ENCODE peak calls at places on chromosome 7, in five cellular contexts. H is K562, C is HepG2, G is SK-N-SH, F is GM12878. J is an unnamed sample.

GRCh38 chr7:49577576-49577975 is 195.9 kb upstream of the VWC2 start:
- DNase-seq in H (no peak), C (no peak), G (no peak), F (no peak), J (no peak)

GRCh38 chr7:119720541-119720940 is 552.4 kb upstream of the KCND2 start:
- DNase-seq in H (no peak), C (no peak), G (no peak), F (no peak), J (peak; percentile 84)

GRCh38 chr7:15248514-15248913 is 313.3 kb downstream of the AGMO start:
- DNase-seq in H (no peak), C (no peak), G (no peak), F (no peak), J (no peak)

GRCh38 chr7:108020585-108020984 is 17.6 kb upstream of the LAMB1 start:
- DNase-seq in H (no peak), C (no peak), G (no peak), F (no peak), J (no peak)

GRCh38 chr7:2732388-2732787 is 44.4 kb downstream of the AMZ1 start:
- DNase-seq in H (no peak), C (no peak), G (no peak), F (no peak), J (no peak)

GRCh38 chr7:92293887-92294616 is 48.3 kb downstream of the ANKIB1 start:
- DNase-seq in H (no peak), C (no peak), G (no peak), F (no peak), J (peak; percentile 13)

GRCh38 chr7:139753079-139753692 is 24.6 kb downstream of the HIPK2 start:
- DNase-seq in H (peak; percentile 45), C (no peak), G (no peak), F (no peak), J (peak; percentile 56)

GRCh38 chr7:134089446-134089845 is 37.7 kb upstream of the LRGUK start:
- DNase-seq in H (no peak), C (no peak), G (no peak), F (no peak), J (no peak)

GRCh38 chr7:128068785-128069184 is 37.5 kb upstream of the LRRC4 start:
- DNase-seq in H (no peak), C (no peak), G (no peak), F (no peak), J (no peak)

GRCh38 chr7:94908204-94909022 is 1.0 kb downstream of the PPP1R9A start:
- DNase-seq in H (no peak), C (peak; percentile 54), G (peak; percentile 64), F (no peak), J (no peak)

GRCh38 chr7:138951953-138952352 is 29.2 kb downstream of the KIAA1549 start:
- DNase-seq in H (no peak), C (peak; percentile 17), G (no peak), F (no peak), J (no peak)

GRCh38 chr7:106987777-106988176 is 56.7 kb upstream of the PRKAR2B start:
- DNase-seq in H (no peak), C (no peak), G (no peak), F (no peak), J (no peak)

GRCh38 chr7:87541648-87542047 is 59.0 kb downstream of the ABCB1 start:
- DNase-seq in H (no peak), C (no peak), G (no peak), F (no peak), J (no peak)

GRCh38 chr7:44286618-44287487 is 38.5 kb downstream of the CAMK2B start:
- DNase-seq in H (no peak), C (no peak), G (peak; percentile 30), F (no peak), J (no peak)

GRCh38 chr7:158077441-158077840 is 510.2 kb downstream of the PTPRN2 start:
- DNase-seq in H (no peak), C (no peak), G (peak; percentile 23), F (no peak), J (no peak)

GRCh38 chr7:954330-955238 is at the start of gene ADAP1:
- DNase-seq in H (peak; percentile 62), C (no peak), G (peak; percentile 92), F (no peak), J (peak; percentile 47)

GRCh38 chr7:134562136-134562535 is 13.2 kb downstream of the AKR1B15 start:
- DNase-seq in H (no peak), C (no peak), G (no peak), F (no peak), J (peak; percentile 47)

GRCh38 chr7:138449580-138449979 is 10.5 kb upstream of the TRIM24 start:
- DNase-seq in H (peak; percentile 34), C (no peak), G (peak; percentile 40), F (no peak), J (no peak)

GRCh38 chr7:15783971-15784693 is 97.6 kb upstream of the MEOX2 start:
- DNase-seq in H (no peak), C (no peak), G (no peak), F (no peak), J (no peak)

GRCh38 chr7:128387663-128388485 is 21.9 kb downstream of the IMPDH1 start:
- DNase-seq in H (peak; percentile 97), C (peak; percentile 68), G (peak; percentile 99), F (no peak), J (peak; percentile 57)

GRCh38 chr7:45679516-45679915 is 105.3 kb downstream of the ADCY1 start:
- DNase-seq in H (no peak), C (no peak), G (no peak), F (no peak), J (no peak)

GRCh38 chr7:155371884-155372781 is 74.5 kb downstream of the INSIG1 start:
- DNase-seq in H (peak; percentile 85), C (no peak), G (peak; percentile 68), F (no peak), J (no peak)

GRCh38 chr7:41730668-41731067 is 27.8 kb upstream of the INHBA start:
- DNase-seq in H (no peak), C (no peak), G (no peak), F (no peak), J (peak; percentile 11)

GRCh38 chr7:15306286-15306685 is 255.5 kb downstream of the AGMO start:
- DNase-seq in H (no peak), C (no peak), G (no peak), F (no peak), J (no peak)

GRCh38 chr7:12630615-12630884 is 56.9 kb upstream of the ARL4A start:
- DNase-seq in H (no peak), C (no peak), G (no peak), F (no peak), J (no peak)

GRCh38 chr7:2681954-2682799 is 5.8 kb upstream of the AMZ1 start:
- DNase-seq in H (no peak), C (no peak), G (no peak), F (no peak), J (no peak)

GRCh38 chr7:68321076-68321639 is 1277.1 kb upstream of the AUTS2 start:
- DNase-seq in H (no peak), C (no peak), G (peak; percentile 50), F (no peak), J (no peak)

DNA sequence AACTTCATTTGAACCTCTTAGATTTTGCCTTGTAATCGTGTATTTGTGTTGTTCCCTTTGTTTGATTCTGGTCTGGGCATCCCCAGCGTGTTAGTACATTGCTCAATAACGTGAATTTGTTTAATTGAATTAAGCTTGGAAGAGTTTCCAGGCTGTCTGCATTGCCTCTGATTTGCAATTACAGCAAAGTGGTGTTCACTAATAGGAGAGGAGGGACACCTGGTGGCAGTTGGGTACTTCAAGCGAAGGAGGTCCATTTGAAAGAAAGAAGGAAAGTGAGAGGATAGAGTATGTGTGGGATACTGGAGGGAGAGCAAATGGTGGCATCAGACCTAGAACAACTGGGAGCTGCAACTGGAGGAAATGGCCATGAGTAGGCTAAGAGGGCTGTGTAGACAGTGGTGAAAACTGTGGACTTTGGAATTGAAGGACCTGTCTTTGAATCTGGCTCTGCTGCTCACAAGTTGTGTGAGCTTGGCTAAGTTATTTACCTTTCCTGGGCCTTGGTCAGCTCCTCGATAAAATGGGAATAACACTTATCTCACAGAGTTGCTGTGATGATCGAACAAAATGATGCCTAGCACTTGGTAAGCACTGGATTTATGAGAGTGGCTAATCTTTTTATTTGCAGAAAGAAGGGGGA is 15.2 kb downstream of the LSMEM1 start:
- DNase-seq in H (peak; percentile 42), C (peak; percentile 48), G (peak; percentile 57), F (no peak), J (peak; percentile 64)
- TF ChIP-seq MXI1 in H (no peak), C (no peak), G (no peak), F (no peak), J (no peak)

GRCh38 chr7:4722960-4723359 is 40.9 kb downstream of the FOXK1 start:
- DNase-seq in H (no peak), C (no peak), G (no peak), F (no peak), J (no peak)

GRCh38 chr7:4724648-4725013 is 42.5 kb downstream of the FOXK1 start:
- DNase-seq in H (no peak), C (peak; percentile 58), G (peak; percentile 67), F (no peak), J (peak; percentile 47)

GRCh38 chr7:4720225-4720624 is 38.1 kb downstream of the FOXK1 start:
- DNase-seq in H (no peak), C (no peak), G (no peak), F (no peak), J (no peak)

GRCh38 chr7:4725014-4725951 is 43.2 kb downstream of the FOXK1 start:
- DNase-seq in H (no peak), C (peak; percentile 74), G (peak; percentile 73), F (no peak), J (peak; percentile 95)

GRCh38 chr7:4722308-4722707 is 40.2 kb downstream of the FOXK1 start:
- DNase-seq in H (no peak), C (no peak), G (no peak), F (no peak), J (no peak)
- TF ChIP-seq MXI1 in H (no peak), C (no peak), G (no peak), F (no peak), J (no peak)

GRCh38 chr7:70479153-70480021 is 652.6 kb upstream of the GALNT17 start:
- DNase-seq in H (no peak), C (no peak), G (no peak), F (no peak), J (no peak)

GRCh38 chr7:70484255-70484654 is 647.7 kb upstream of the GALNT17 start:
- DNase-seq in H (no peak), C (no peak), G (no peak), F (no peak), J (no peak)

GRCh38 chr7:70481717-70482116 is 650.2 kb upstream of the GALNT17 start:
- DNase-seq in H (no peak), C (no peak), G (no peak), F (no peak), J (no peak)

GRCh38 chr7:70477051-70478010 is 654.6 kb upstream of the GALNT17 start:
- DNase-seq in H (no peak), C (no peak), G (no peak), F (no peak), J (no peak)

GRCh38 chr7:70480913-70481579 is 650.9 kb upstream of the GALNT17 start:
- DNase-seq in H (no peak), C (no peak), G (no peak), F (no peak), J (no peak)
- TF ChIP-seq MXI1 in H (no peak), C (no peak), G (no peak), F (no peak), J (no peak)

DNA sequence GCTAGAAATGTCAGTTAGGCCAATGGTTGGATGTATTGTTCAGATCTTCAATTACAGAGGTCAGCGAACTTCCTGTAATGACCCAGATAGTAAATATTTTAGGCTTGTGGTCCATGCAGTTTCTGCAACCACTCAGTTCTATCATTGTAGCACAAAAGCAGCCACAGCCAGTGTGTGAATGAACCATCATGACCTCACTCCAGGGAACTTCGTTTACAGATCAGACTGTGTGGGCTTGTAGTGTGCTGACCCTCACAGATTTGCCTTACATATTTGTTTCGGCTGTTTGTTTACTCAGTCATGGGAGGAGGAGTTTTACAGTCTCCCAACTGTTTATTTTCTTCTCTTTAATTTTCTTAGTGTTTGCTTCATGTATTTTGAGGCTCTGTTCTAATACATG is 55.4 kb downstream of the LANCL2 start:
- DNase-seq in H (no peak), C (peak; percentile 53), G (no peak), F (no peak), J (peak; percentile 65)
- TF ChIP-seq MXI1 in H (no peak), C (no peak), G (no peak), F (no peak), J (no peak)